ENCODE peak calls at places on chromosomes 12 and 14, in eight cellular contexts. Q is HFF-Myc, Y is fibroblast of pulmonary artery, H is body of pancreas, O is heart left ventricle, P is neural progenitor cell, V is pancreas, N is lower leg skin. J is an unnamed sample.

GRCh38 chr12:47219243-47219642 is 139.5 kb upstream of the AMIGO2 start:
- DNase-seq in Q (no peak), Y (peak; percentile 45), H (no peak), O (no peak), P (no peak), V (no peak), N (no peak), J (no peak)

GRCh38 chr12:110862331-110862730 is 15.5 kb downstream of the CCDC63 start:
- DNase-seq in Q (no peak), Y (no peak), H (no peak), O (no peak), P (peak; percentile 83), V (no peak), N (no peak), J (no peak)

GRCh38 chr14:61577506-61577931 is 117.8 kb upstream of the HIF1A start:
- DNase-seq in Q (no peak), Y (no peak), H (no peak), O (no peak), P (no peak), V (no peak), N (no peak), J (no peak)

GRCh38 chr14:74574092-74574438 is 38.0 kb downstream of the LTBP2 start:
- DNase-seq in Q (no peak), Y (no peak), H (no peak), O (no peak), P (no peak), V (no peak), N (no peak), J (peak; percentile 29)

GRCh38 chr12:23253191-23253590 is 628.2 kb downstream of the ETNK1 start:
- DNase-seq in Q (no peak), Y (no peak), H (no peak), O (no peak), P (no peak), V (no peak), N (no peak), J (no peak)

GRCh38 chr14:66152269-66152668 is 333.9 kb upstream of the CCDC196 start:
- DNase-seq in Q (no peak), Y (no peak), H (no peak), O (no peak), P (no peak), V (no peak), N (no peak), J (no peak)

GRCh38 chr14:80618751-80619329 is 322.7 kb downstream of the CEP128 start:
- DNase-seq in Q (no peak), Y (no peak), H (no peak), O (no peak), P (no peak), V (no peak), N (no peak), J (no peak)

GRCh38 chr14:59540852-59541251 is 35.8 kb downstream of the CCDC175 start:
- DNase-seq in Q (no peak), Y (no peak), H (no peak), O (no peak), P (no peak), V (no peak), N (no peak), J (no peak)

GRCh38 chr12:42309996-42310395 is 15.9 kb downstream of the ZCRB1 start:
- DNase-seq in Q (no peak), Y (no peak), H (no peak), O (no peak), P (no peak), V (no peak), N (no peak), J (no peak)

GRCh38 chr14:21680072-21680471 is 6.5 kb upstream of the OR4E1 start:
- DNase-seq in Q (no peak), Y (peak; percentile 76), H (no peak), O (no peak), P (no peak), V (no peak), N (no peak), J (no peak)

GRCh38 chr12:108587826-108588225 is 10.1 kb downstream of the TMEM119 start:
- DNase-seq in Q (no peak), Y (no peak), H (no peak), O (no peak), P (no peak), V (no peak), N (no peak), J (no peak)

GRCh38 chr14:61601923-61602732 is 93.2 kb upstream of the HIF1A start:
- DNase-seq in Q (no peak), Y (no peak), H (no peak), O (no peak), P (peak; percentile 68), V (no peak), N (no peak), J (no peak)

GRCh38 chr14:44369401-44370123 is 137.5 kb downstream of the FSCB start:
- DNase-seq in Q (no peak), Y (no peak), H (no peak), O (no peak), P (no peak), V (no peak), N (no peak), J (no peak)

GRCh38 chr12:60644076-60644475 is 1048.2 kb downstream of the SLC16A7 start:
- DNase-seq in Q (no peak), Y (no peak), H (no peak), O (no peak), P (peak; percentile 6), V (no peak), N (no peak), J (no peak)

GRCh38 chr12:13465641-13466040 is 269.1 kb downstream of the EMP1 start:
- DNase-seq in Q (no peak), Y (no peak), H (no peak), O (no peak), P (no peak), V (no peak), N (no peak), J (no peak)

GRCh38 chr12:15532364-15532977 is 210.2 kb downstream of the PTPRO start:
- DNase-seq in Q (peak; percentile 51), Y (peak; percentile 83), H (peak; percentile 18), O (no peak), P (peak; percentile 72), V (no peak), N (no peak), J (peak; percentile 61)

DNA sequence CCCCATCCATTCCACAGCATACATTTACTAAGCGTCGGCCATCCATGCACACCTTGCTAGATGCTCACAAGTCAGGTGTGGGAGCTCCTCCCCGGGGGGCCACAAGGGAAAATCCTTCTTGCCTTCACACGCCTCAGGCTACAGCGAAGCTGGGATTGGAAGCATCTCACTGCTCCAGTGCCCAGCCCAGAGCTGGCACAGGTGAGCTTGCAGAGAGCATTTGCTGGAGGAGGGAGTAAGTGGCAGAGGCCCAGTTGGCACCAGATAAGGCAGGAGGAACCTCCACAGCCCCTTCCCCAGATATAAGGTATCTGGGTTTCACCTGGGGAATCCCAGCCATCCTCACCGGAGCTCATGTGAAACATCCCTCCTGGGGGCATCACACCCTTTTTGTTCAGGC is 1.8 kb downstream of the TRPV4 start:
- DNase-seq in Q (no peak), Y (no peak), H (no peak), O (no peak), P (no peak), V (no peak), N (no peak), J (no peak)
- TF ChIP-seq CTCF in Q (no peak), Y (no peak), H (no peak), O (no peak), P (no peak), V (no peak), N (no peak), J (no peak)

GRCh38 chr14:58014778-58015177 is 137.2 kb downstream of the ARMH4 start:
- DNase-seq in Q (no peak), Y (no peak), H (no peak), O (no peak), P (no peak), V (no peak), N (no peak), J (no peak)
- TF ChIP-seq CTCF in Q (no peak), Y (no peak), H (no peak), O (no peak), P (peak; percentile 9), V (no peak), N (no peak), J (no peak)

GRCh38 chr12:102478416-102479098 is 1.8 kb downstream of the IGF1 start:
- DNase-seq in Q (no peak), Y (no peak), H (no peak), O (no peak), P (peak; percentile 64), V (no peak), N (no peak), J (peak; percentile 87)

GRCh38 chr12:102479984-102480383 is 379 bp downstream of the IGF1 start:
- DNase-seq in Q (no peak), Y (no peak), H (no peak), O (no peak), P (no peak), V (no peak), N (no peak), J (no peak)

GRCh38 chr12:102479099-102479887 is 1.1 kb downstream of the IGF1 start:
- DNase-seq in Q (no peak), Y (no peak), H (no peak), O (no peak), P (peak; percentile 26), V (no peak), N (no peak), J (peak; percentile 14)

GRCh38 chr12:102481705-102482104 is 1.3 kb upstream of the IGF1 start:
- DNase-seq in Q (no peak), Y (no peak), H (no peak), O (no peak), P (no peak), V (no peak), N (no peak), J (no peak)

DNA sequence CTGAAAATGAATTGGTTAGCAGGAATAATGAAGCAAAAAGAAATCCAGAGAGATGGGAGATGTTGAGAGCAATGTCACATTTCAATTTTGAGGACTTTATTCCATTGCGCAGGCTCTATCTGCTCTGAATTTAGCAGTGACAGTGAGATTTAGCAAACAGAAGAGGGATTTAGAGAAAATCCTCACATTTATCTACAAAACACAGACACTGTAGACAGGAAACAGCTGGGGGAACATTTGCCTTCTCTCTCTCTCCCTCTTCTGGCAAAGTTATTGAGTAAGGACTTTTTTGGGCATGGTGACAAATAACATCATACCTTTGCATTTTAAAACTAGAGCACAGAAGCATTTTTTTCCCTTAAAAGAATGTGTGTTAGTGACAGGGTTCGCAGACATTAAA is at the start of gene IGF1:
- DNase-seq in Q (peak; percentile 15), Y (peak; percentile 78), H (no peak), O (no peak), P (no peak), V (no peak), N (no peak), J (no peak)
- TF ChIP-seq CTCF in Q (peak; percentile 4), Y (peak; percentile 32), H (no peak), O (no peak), P (no peak), V (no peak), N (no peak), J (no peak)

DNA sequence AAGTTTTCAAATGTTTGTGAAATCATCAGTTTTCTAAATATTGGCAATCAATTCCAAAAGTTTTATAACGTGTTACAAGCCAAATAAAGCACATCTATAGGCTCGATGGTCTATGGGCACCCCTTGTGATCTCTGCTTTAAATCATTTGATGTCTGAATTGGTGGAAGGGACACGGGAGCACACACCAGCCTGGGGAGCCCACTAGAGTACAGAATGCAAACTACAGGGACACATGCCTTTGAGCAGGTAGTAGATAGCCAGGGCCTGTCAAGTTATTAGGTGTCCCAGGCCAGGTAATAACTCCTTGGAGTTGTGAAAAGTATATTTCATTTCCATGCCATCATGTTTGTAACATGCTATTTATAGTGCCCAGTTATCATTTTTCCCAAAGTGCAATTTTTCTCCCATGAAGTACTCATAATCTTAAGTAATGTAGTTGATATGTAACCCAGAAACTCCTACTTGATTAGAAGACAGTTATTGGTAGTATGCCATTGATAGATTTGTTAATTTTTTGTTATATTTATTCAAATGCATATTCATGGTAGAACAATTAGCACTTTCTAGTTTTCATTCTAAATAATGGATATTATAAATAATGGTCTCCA is 97.0 kb upstream of the FGD4 start:
- DNase-seq in Q (no peak), Y (peak; percentile 51), H (no peak), O (no peak), P (peak; percentile 46), V (no peak), N (no peak), J (peak; percentile 34)
- TF ChIP-seq CTCF in Q (peak; percentile 44), Y (peak; percentile 66), H (peak; percentile 39), O (peak; percentile 40), P (peak; percentile 58), V (peak; percentile 13), N (no peak), J (peak; percentile 30)